ENCODE peak calls at places on chromosome 11, in five cellular contexts. A is coronary artery, P is HFF-Myc, Z is thoracic aorta, D is upper lobe of right lung. X is an unnamed sample.

GRCh38 chr11:71914617-71915189 is 13.7 kb downstream of the XNDC1N start:
- DNase-seq in A (no peak), P (no peak), Z (no peak), D (no peak), X (no peak)

GRCh38 chr11:76621866-76622265 is 48.7 kb downstream of the LRRC32 start:
- DNase-seq in A (no peak), P (no peak), Z (no peak), D (no peak), X (no peak)

GRCh38 chr11:3613998-3614741 is 27.6 kb downstream of the ART5 start:
- DNase-seq in A (no peak), P (no peak), Z (no peak), D (no peak), X (no peak)

GRCh38 chr11:76835928-76836612 is 24.6 kb upstream of the ACER3 start:
- DNase-seq in A (no peak), P (peak), Z (no peak), D (no peak), X (peak)

GRCh38 chr11:61732705-61733104 is 19.7 kb upstream of the MYRF start:
- DNase-seq in A (no peak), P (no peak), Z (no peak), D (no peak), X (no peak)

GRCh38 chr11:62984451-62984991 is at the start of gene SLC22A6:
- DNase-seq in A (peak), P (no peak), Z (no peak), D (no peak), X (no peak)

GRCh38 chr11:23856654-23857053 is 640.2 kb upstream of the LUZP2 start:
- DNase-seq in A (no peak), P (no peak), Z (no peak), D (no peak), X (peak)

GRCh38 chr11:34204396-34205279 is 99.2 kb downstream of the NAT10 start:
- DNase-seq in A (no peak), P (no peak), Z (no peak), D (no peak), X (no peak)

GRCh38 chr11:119356349-119357031 is 10.0 kb upstream of the MFRP start:
- DNase-seq in A (no peak), P (no peak), Z (no peak), D (peak), X (peak)

GRCh38 chr11:17506942-17507341 is 30.3 kb upstream of the ABCC8 start:
- DNase-seq in A (no peak), P (no peak), Z (no peak), D (no peak), X (no peak)

GRCh38 chr11:48066881-48067800 is 86.8 kb downstream of the PTPRJ start:
- DNase-seq in A (no peak), P (no peak), Z (no peak), D (no peak), X (no peak)

GRCh38 chr11:110801328-110801727 is 89.1 kb upstream of the ARHGAP20 start:
- DNase-seq in A (no peak), P (no peak), Z (no peak), D (no peak), X (no peak)

GRCh38 chr11:124938206-124938765 is 2.4 kb upstream of the HEPACAM start:
- DNase-seq in A (no peak), P (no peak), Z (no peak), D (no peak), X (peak)

GRCh38 chr11:78350646-78351165 is 66.9 kb downstream of the GAB2 start:
- DNase-seq in A (no peak), P (no peak), Z (no peak), D (no peak), X (peak)

GRCh38 chr11:72623052-72623451 is 51.2 kb downstream of the PDE2A start:
- DNase-seq in A (no peak), P (no peak), Z (no peak), D (no peak), X (no peak)

GRCh38 chr11:19980957-19981669 is 179.2 kb downstream of the DBX1 start:
- DNase-seq in A (peak), P (no peak), Z (no peak), D (no peak), X (peak)

GRCh38 chr11:37942081-37942480 is 1344.0 kb upstream of the RAG2 start:
- DNase-seq in A (no peak), P (no peak), Z (no peak), D (no peak), X (no peak)

GRCh38 chr11:18617688-18618340 is 16.3 kb downstream of the SPTY2D1 start:
- DNase-seq in A (peak), P (no peak), Z (no peak), D (no peak), X (peak)

GRCh38 chr11:44950625-44951472 is at the start of gene TP53I11:
- DNase-seq in A (no peak), P (no peak), Z (no peak), D (peak), X (peak)

GRCh38 chr11:108780119-108780518 is 115.2 kb downstream of the DDX10 start:
- DNase-seq in A (no peak), P (no peak), Z (no peak), D (no peak), X (no peak)

GRCh38 chr11:7516488-7516887 is 2.7 kb downstream of the PPFIBP2 start:
- DNase-seq in A (peak), P (no peak), Z (no peak), D (no peak), X (no peak)

GRCh38 chr11:130601141-130601540 is 152.7 kb downstream of the ADAMTS15 start:
- DNase-seq in A (peak), P (no peak), Z (no peak), D (no peak), X (peak)

GRCh38 chr11:1150769-1151365 is 6.9 kb upstream of the MUC5AC start:
- DNase-seq in A (peak), P (no peak), Z (no peak), D (peak), X (peak)

GRCh38 chr11:128727320-128727719 is 33.4 kb downstream of the FLI1 start:
- DNase-seq in A (no peak), P (no peak), Z (no peak), D (no peak), X (no peak)

GRCh38 chr11:128563942-128564641 is 23.3 kb downstream of the ETS1 start:
- DNase-seq in A (no peak), P (no peak), Z (no peak), D (no peak), X (no peak)

GRCh38 chr11:721913-722811 is 16.1 kb downstream of the EPS8L2 start:
- DNase-seq in A (no peak), P (no peak), Z (no peak), D (peak), X (no peak)

GRCh38 chr11:61509058-61510029 is 795 bp downstream of the LRRC10B start:
- DNase-seq in A (no peak), P (peak), Z (no peak), D (peak), X (peak)

GRCh38 chr11:46942172-46942571 is 5.6 kb downstream of the CSTPP1 start:
- DNase-seq in A (no peak), P (no peak), Z (no peak), D (no peak), X (no peak)

GRCh38 chr11:10622957-10623787 is 54.7 kb upstream of the LYVE1 start:
- DNase-seq in A (peak), P (no peak), Z (no peak), D (no peak), X (no peak)

GRCh38 chr11:5690736-5691135 is 1.1 kb downstream of the TRIM22 start:
- DNase-seq in A (peak), P (no peak), Z (no peak), D (no peak), X (peak)
- H3K4me3 ChIP-seq in A (peak), P (peak), Z (peak), D (peak), X (peak)

GRCh38 chr11:68081691-68082090 is 39.5 kb downstream of the CHKA start:
- DNase-seq in A (no peak), P (no peak), Z (no peak), D (no peak), X (no peak)
- TF ChIP-seq CTCF in A (no peak), P (no peak), Z (no peak), D (no peak), X (no peak)

GRCh38 chr11:13183094-13183825 is 94.3 kb upstream of the BMAL1 start:
- DNase-seq in A (no peak), P (no peak), Z (no peak), D (no peak), X (peak)
- H3K4me3 ChIP-seq in A (peak), P (no peak), Z (peak), D (no peak), X (peak)

DNA sequence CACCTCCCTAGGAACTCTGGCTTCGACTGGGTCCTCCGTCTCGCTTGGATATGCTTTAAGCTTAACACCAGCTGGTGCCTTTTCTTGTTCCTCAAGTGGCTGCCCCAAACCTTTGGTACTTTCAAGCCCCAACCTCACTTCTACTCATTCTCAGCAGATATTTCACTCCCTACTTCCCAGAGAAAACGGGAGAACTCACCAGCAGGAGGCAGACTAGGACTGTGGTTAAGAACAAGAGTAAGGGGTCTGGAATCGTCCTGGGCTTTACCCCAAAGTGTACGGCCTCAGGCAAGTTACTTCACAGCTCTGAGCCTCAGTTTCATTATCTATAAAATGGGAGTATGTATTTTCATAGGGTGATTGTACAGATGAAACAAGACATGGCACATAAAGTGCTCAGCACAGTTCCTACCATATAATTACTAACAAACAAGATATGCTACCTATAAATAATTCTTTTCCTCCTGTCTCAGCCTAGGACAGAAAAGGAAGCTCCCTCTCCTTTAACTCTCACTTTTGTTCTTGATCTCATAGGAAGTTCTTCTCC is 37.8 kb downstream of the PAMR1 start:
- DNase-seq in A (no peak), P (peak), Z (no peak), D (no peak), X (peak)
- TF ChIP-seq CTCF in A (no peak), P (peak), Z (peak), D (peak), X (peak)

DNA sequence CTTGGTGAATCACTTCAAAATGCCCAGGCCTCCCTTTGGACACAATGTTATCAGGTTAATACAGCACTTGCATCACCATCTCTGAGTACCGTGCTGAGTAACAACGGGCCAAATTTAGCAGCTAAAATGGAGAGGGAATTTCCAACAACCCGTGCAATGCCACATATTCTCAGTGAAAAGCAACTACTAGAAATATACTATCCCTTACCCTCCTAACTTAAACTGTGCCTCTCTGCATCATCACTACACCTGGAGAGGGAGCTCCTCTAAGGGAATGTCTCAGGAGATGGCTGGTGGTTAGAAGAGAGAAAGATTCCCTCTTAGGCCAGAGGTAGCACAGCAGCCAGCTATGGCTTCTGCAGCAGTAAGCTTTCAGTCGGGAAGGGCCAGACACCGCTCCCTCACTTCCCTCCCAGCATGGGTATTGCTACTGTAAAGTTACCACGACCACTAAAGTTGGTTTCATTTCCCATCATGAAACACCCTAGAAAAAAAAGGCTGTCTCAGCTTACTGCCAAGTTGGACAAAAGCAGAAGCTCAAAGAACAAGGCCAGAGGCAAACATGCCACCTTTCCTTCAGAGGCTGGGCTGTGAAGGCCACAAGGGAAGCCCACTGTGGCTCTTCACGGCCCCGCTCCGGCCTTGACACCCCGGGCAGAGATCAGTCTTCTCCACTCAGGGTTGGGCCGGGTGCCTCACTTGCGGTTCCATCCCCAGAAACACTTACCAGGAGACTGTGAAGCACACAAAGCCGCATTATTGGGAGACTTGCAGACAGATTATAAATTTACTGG is 3.9 kb downstream of the MAML2 start:
- DNase-seq in A (peak), P (no peak), Z (no peak), D (peak), X (peak)
- H3K4me3 ChIP-seq in A (peak), P (peak), Z (peak), D (peak), X (peak)

GRCh38 chr11:14418801-14419417 is 59.9 kb upstream of the RRAS2 start:
- DNase-seq in A (no peak), P (no peak), Z (no peak), D (no peak), X (peak)
- TF ChIP-seq CTCF in A (no peak), P (peak), Z (no peak), D (peak), X (peak)

DNA sequence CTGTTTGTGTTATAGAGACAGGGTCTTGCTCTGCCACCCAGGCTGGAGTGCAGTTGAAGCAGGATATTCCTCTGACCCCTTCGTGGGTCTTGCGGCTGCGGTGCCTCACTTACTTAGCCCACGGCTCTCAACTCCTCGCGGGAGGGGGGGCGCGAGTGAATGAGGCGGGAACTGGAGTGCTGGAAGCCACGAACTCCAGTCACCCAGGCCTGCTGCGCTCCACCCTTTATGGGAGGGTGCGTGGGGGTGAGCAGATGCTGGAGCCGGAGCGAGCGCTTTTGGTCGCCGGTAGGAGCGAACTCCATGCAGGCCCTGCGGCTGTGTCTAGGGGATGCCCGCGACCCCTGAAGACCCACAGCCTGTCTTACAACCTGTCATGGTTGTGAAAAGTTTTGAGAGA is 1.8 kb downstream of the C11orf54 start:
- DNase-seq in A (no peak), P (no peak), Z (no peak), D (no peak), X (no peak)
- H3K4me3 ChIP-seq in A (no peak), P (no peak), Z (no peak), D (no peak), X (no peak)

GRCh38 chr11:86211619-86212018 is 32.9 kb upstream of the EED start:
- DNase-seq in A (no peak), P (no peak), Z (no peak), D (no peak), X (no peak)

GRCh38 chr11:86212212-86212611 is 32.3 kb upstream of the EED start:
- DNase-seq in A (no peak), P (no peak), Z (no peak), D (no peak), X (no peak)

GRCh38 chr11:86218125-86219081 is 26.1 kb upstream of the EED start:
- DNase-seq in A (peak), P (peak), Z (no peak), D (peak), X (peak)

GRCh38 chr11:86210898-86211297 is 33.7 kb upstream of the EED start:
- DNase-seq in A (no peak), P (no peak), Z (no peak), D (no peak), X (no peak)

GRCh38 chr11:86214710-86215109 is 29.8 kb upstream of the EED start:
- DNase-seq in A (no peak), P (no peak), Z (no peak), D (no peak), X (no peak)
- TF ChIP-seq CTCF in A (no peak), P (peak), Z (no peak), D (no peak), X (peak)